ENCODE peak calls at places on chromosomes 5 and 9, in eight cellular contexts. Z is stomach, U is suprapubic skin, V is left lung, D is lower lobe of right lung, A is hepatocyte, R is heart right ventricle, W is left ventricle myocardium inferior. Y is an unnamed sample. For H3K9me3, H3K27me3 and H3K36me3, the result is how much of the 10 kb centered on the place peaks cover.

GRCh38 chr9:136248951-136249880 is 3.6 kb upstream of the QSOX2 start:
- DNase-seq in Z (no peak), U (no peak), V (peak), D (peak), A (no peak), R (no peak), W (no peak), Y (no peak)

GRCh38 chr5:169757016-169757415 is 119.9 kb downstream of the DOCK2 start:
- DNase-seq in Z (no peak), U (no peak), V (no peak), D (no peak), A (no peak), R (no peak), W (no peak), Y (no peak)

GRCh38 chr9:110640736-110641135 is 27.9 kb upstream of the MUSK start:
- DNase-seq in Z (no peak), U (no peak), V (no peak), D (no peak), A (no peak), R (no peak), W (no peak), Y (no peak)

GRCh38 chr9:89178162-89179120 is at the start of gene SHC3:
- DNase-seq in Z (no peak), U (no peak), V (peak), D (no peak), A (peak), R (no peak), W (no peak), Y (no peak)

GRCh38 chr9:137129089-137129455 is 9.9 kb upstream of the GRIN1 start:
- DNase-seq in Z (peak), U (no peak), V (peak), D (no peak), A (no peak), R (no peak), W (no peak), Y (no peak)

GRCh38 chr5:65861830-65862241 is 64.5 kb upstream of the ERBIN start:
- DNase-seq in Z (no peak), U (no peak), V (no peak), D (no peak), A (no peak), R (no peak), W (no peak), Y (no peak)

GRCh38 chr5:104538835-104539234 is 976.2 kb upstream of the NUDT12 start:
- DNase-seq in Z (no peak), U (no peak), V (no peak), D (no peak), A (no peak), R (no peak), W (no peak), Y (no peak)

GRCh38 chr9:74555015-74555414 is 57.9 kb downstream of the RORB start:
- DNase-seq in Z (no peak), U (no peak), V (no peak), D (no peak), A (peak), R (no peak), W (no peak), Y (no peak)

GRCh38 chr9:89748831-89749499 is 144.2 kb downstream of the GADD45G start:
- DNase-seq in Z (no peak), U (no peak), V (no peak), D (no peak), A (no peak), R (no peak), W (no peak), Y (no peak)

GRCh38 chr9:116000748-116001329 is 152.8 kb upstream of the PAPPA start:
- DNase-seq in Z (peak), U (no peak), V (no peak), D (no peak), A (peak), R (no peak), W (no peak), Y (no peak)

GRCh38 chr9:129595903-129596540 is 24.9 kb downstream of the C9orf50 start:
- DNase-seq in Z (no peak), U (no peak), V (no peak), D (no peak), A (no peak), R (no peak), W (no peak), Y (no peak)

GRCh38 chr5:94884294-94884693 is 265.8 kb downstream of the SLF1 start:
- DNase-seq in Z (no peak), U (no peak), V (no peak), D (no peak), A (no peak), R (peak), W (no peak), Y (no peak)

GRCh38 chr5:42784132-42784531 is 27.5 kb downstream of the CCDC152 start:
- DNase-seq in Z (no peak), U (no peak), V (no peak), D (no peak), A (no peak), R (no peak), W (no peak), Y (no peak)

GRCh38 chr9:119771336-119771735 is 402.1 kb upstream of the BRINP1 start:
- DNase-seq in Z (no peak), U (no peak), V (no peak), D (no peak), A (no peak), R (no peak), W (no peak), Y (no peak)

GRCh38 chr9:84922051-84922450 is 252.5 kb downstream of the NTRK2 start:
- DNase-seq in Z (no peak), U (no peak), V (no peak), D (no peak), A (no peak), R (no peak), W (no peak), Y (no peak)

GRCh38 chr5:135993894-135994514 is 34.8 kb upstream of the TGFBI start:
- DNase-seq in Z (no peak), U (no peak), V (no peak), D (no peak), A (peak), R (no peak), W (no peak), Y (no peak)

GRCh38 chr9:105858284-105858683 is 163.9 kb downstream of the TMEM38B start:
- DNase-seq in Z (no peak), U (no peak), V (no peak), D (no peak), A (no peak), R (no peak), W (no peak), Y (no peak)

GRCh38 chr5:93791520-93791972 is 50.1 kb upstream of the POU5F2 start:
- DNase-seq in Z (no peak), U (no peak), V (no peak), D (no peak), A (peak), R (no peak), W (no peak), Y (no peak)

GRCh38 chr5:72572236-72572765 is 65.1 kb upstream of the ZNF366 start:
- DNase-seq in Z (no peak), U (no peak), V (no peak), D (no peak), A (no peak), R (no peak), W (no peak), Y (no peak)

GRCh38 chr9:5626727-5627634 is 1.9 kb upstream of the RIC1 start:
- DNase-seq in Z (no peak), U (no peak), V (no peak), D (no peak), A (peak), R (peak), W (peak), Y (no peak)

GRCh38 chr9:136422876-136423275 is 12.4 kb downstream of the PMPCA start:
- DNase-seq in Z (no peak), U (no peak), V (no peak), D (no peak), A (no peak), R (no peak), W (no peak), Y (no peak)

GRCh38 chr9:79705704-79706103 is 133.9 kb downstream of the TLE4 start:
- DNase-seq in Z (no peak), U (no peak), V (no peak), D (no peak), A (no peak), R (no peak), W (no peak), Y (no peak)

GRCh38 chr9:79708541-79708940 is 136.8 kb downstream of the TLE4 start:
- DNase-seq in Z (no peak), U (no peak), V (no peak), D (no peak), A (no peak), R (no peak), W (no peak), Y (no peak)

GRCh38 chr9:79707589-79707988 is 135.8 kb downstream of the TLE4 start:
- DNase-seq in Z (no peak), U (no peak), V (no peak), D (no peak), A (no peak), R (no peak), W (no peak), Y (no peak)

GRCh38 chr9:79709945-79710674 is 138.3 kb downstream of the TLE4 start:
- DNase-seq in Z (no peak), U (no peak), V (no peak), D (no peak), A (no peak), R (no peak), W (no peak), Y (no peak)

DNA sequence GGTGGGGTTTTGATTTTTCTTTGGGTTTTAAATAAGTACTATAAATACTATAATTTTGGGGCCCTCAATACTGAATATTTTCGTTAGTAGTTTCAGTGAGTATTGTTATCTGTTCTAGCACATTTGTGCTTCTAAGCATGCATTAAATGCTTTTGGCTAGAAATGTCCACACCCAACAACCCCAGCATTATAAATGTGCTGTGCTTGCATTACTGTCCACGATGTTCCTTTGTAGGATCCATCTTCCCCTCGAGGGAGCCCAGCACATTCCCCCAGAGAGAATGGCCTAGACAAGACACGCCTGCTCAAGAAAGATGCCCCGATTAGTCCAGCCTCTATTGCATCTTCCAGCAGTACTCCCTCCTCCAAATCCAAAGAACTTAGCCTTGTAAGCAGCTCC is 134.7 kb downstream of the TLE4 start:
- DNase-seq in Z (no peak), U (no peak), V (no peak), D (no peak), A (no peak), R (no peak), W (no peak), Y (no peak)
- H3K9me3 ChIP-seq in Z (under half), U (under half), V (under half), D (under half), A (under half), R (under half), W (under half), Y (under half)

DNA sequence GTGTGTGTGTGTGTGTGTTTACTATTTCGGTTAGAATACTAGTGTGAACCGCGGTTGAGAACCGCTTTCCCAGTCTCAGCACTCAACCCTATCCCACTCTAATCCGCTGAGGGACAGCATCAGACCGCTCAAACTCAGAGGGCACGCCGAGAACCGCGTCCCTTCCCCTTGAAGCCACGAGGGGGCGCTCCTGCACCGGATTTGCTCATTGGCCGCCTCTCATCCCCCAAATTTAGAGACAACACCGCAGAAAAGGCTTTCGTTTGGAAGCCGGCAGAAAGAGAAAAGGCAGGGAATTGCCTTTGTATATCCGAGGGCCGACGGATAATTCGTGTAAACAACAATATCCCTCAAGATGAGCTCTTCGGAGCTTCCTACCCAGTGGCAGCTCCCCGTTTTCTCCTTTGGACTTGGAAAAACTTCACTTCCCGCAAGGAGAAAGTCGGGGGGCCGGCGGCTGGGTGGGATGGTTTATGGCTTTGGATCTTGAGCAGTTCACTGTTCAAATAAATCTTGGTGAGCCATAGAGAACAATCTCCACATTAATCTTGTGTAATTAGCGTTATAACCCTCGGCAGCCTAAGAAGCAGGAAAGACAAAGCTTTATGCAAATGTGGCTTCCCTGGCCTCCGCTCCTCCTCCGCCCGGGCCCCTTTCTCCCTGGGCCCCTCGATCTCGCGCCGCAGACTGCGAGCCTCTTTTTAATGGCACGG is 296.7 kb downstream of the PARP8 start:
- DNase-seq in Z (peak), U (peak), V (peak), D (peak), A (peak), R (peak), W (peak), Y (peak)
- H3K27me3 ChIP-seq in Z (under half), U (half or more), V (under half), D (half or more), A (under half), R (half or more), W (half or more), Y (half or more)

GRCh38 chr9:131464354-131465000 is 38.2 kb upstream of the POMT1 start:
- DNase-seq in Z (no peak), U (no peak), V (no peak), D (no peak), A (no peak), R (no peak), W (no peak), Y (no peak)

GRCh38 chr9:131457746-131458145 is 45.0 kb upstream of the POMT1 start:
- DNase-seq in Z (no peak), U (no peak), V (no peak), D (no peak), A (no peak), R (no peak), W (no peak), Y (no peak)

GRCh38 chr9:131459056-131459455 is 43.7 kb upstream of the POMT1 start:
- DNase-seq in Z (no peak), U (no peak), V (no peak), D (no peak), A (no peak), R (no peak), W (no peak), Y (no peak)

DNA sequence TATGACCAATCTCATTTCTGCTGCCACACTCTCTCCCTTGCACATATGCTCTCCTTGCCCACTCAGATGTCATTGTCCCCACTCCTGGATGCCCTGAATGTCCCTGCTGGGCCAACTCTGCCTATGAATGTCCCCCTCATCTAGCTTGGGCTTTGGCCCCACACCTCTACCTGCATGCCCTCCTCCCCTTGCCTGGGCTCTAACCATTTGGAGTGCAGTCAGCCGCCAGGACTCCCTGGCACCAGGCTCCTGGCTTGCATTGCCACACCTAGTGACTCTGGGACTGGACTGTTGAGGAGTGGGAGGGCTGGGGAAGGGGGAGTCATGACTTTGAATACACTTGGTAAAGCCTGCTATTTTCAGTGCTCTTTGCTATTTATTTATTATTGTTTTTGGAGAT is 41.6 kb upstream of the POMT1 start:
- DNase-seq in Z (no peak), U (no peak), V (no peak), D (no peak), A (no peak), R (no peak), W (no peak), Y (no peak)
- H3K36me3 ChIP-seq in Z (half or more), U (half or more), V (under half), D (half or more), A (under half), R (half or more), W (half or more), Y (under half)

GRCh38 chr5:178986326-178986960 is 8.7 kb downstream of the GRM6 start:
- DNase-seq in Z (no peak), U (no peak), V (peak), D (no peak), A (no peak), R (no peak), W (no peak), Y (no peak)
- H3K9me3 ChIP-seq in Z (half or more), U (under half), V (half or more), D (half or more), A (under half), R (half or more), W (half or more), Y (half or more)

Y was measured in uterus.